ENCODE peak calls at places on chromosomes 13 and 19, in five cellular contexts. Z, V, W, I and B are unnamed samples.

GRCh38 chr19:18894254-18895037 is 1.5 kb downstream of the CERS1 start:
- DNase-seq in Z (no peak), V (no peak), W (peak; percentile 68), I (peak; percentile 32), B (no peak)

GRCh38 chr13:28529836-28530235 is 34.9 kb upstream of the FLT1 start:
- DNase-seq in Z (no peak), V (no peak), W (no peak), I (no peak), B (no peak)

GRCh38 chr19:40139533-40140287 is 49.0 kb upstream of the ZNF780A start:
- DNase-seq in Z (no peak), V (no peak), W (peak; percentile 71), I (peak; percentile 41), B (no peak)

GRCh38 chr19:43638991-43639494 is 607 bp downstream of the CADM4 start:
- DNase-seq in Z (no peak), V (no peak), W (no peak), I (no peak), B (no peak)

GRCh38 chr13:33380487-33381079 is 95.0 kb upstream of the STARD13 start:
- DNase-seq in Z (no peak), V (no peak), W (no peak), I (no peak), B (no peak)

GRCh38 chr19:40600086-40600917 is 867 bp upstream of the LTBP4 start:
- DNase-seq in Z (no peak), V (no peak), W (no peak), I (no peak), B (no peak)

GRCh38 chr13:73250061-73250460 is 191.3 kb downstream of the KLF5 start:
- DNase-seq in Z (no peak), V (no peak), W (no peak), I (no peak), B (no peak)

GRCh38 chr13:20359335-20359734 is 127.2 kb upstream of the GJB6 start:
- DNase-seq in Z (no peak), V (no peak), W (peak; percentile 90), I (peak; percentile 96), B (no peak)

GRCh38 chr19:54231077-54231931 is 8.5 kb upstream of the LILRB3 start:
- DNase-seq in Z (peak; percentile 76), V (peak; percentile 94), W (peak; percentile 89), I (peak; percentile 69), B (peak; percentile 79)

GRCh38 chr13:75153834-75154233 is 328.1 kb downstream of the TBC1D4 start:
- DNase-seq in Z (no peak), V (no peak), W (peak; percentile 70), I (no peak), B (no peak)

GRCh38 chr13:69769637-69770036 is 338.0 kb upstream of the ATXN8OS start:
- DNase-seq in Z (no peak), V (no peak), W (no peak), I (no peak), B (no peak)

GRCh38 chr13:99072941-99073340 is 95.1 kb upstream of the DOCK9 start:
- DNase-seq in Z (no peak), V (no peak), W (no peak), I (no peak), B (no peak)

GRCh38 chr19:2329162-2329505 is 650 bp downstream of the SPPL2B start:
- DNase-seq in Z (no peak), V (no peak), W (no peak), I (no peak), B (no peak)

GRCh38 chr13:48265217-48265815 is 32.3 kb downstream of the ITM2B start:
- DNase-seq in Z (no peak), V (no peak), W (no peak), I (no peak), B (no peak)

GRCh38 chr19:12668937-12669271 is 2.3 kb downstream of the WDR83 start:
- DNase-seq in Z (no peak), V (peak; percentile 46), W (peak; percentile 64), I (peak; percentile 39), B (peak; percentile 80)

GRCh38 chr19:11059511-11060358 is 29.5 kb upstream of the LDLR start:
- DNase-seq in Z (no peak), V (no peak), W (no peak), I (no peak), B (no peak)